ENCODE peak calls at places on chromosome 18, in six cellular contexts. One of them, this sample, is unnamed. For H3K27me3, the result is how much of the 10 kb centered on the place peaks cover.

GRCh38 chr18:43277164-43277600 is at the start of gene SYT4:
- DNase-seq in right lobe of liver: peak
- DNase-seq in IMR-90: peak
- DNase-seq in GM23338: peak
- DNase-seq in tibial artery: no peak
- DNase-seq in upper lobe of right lung: peak
- DNase-seq in this sample: peak

GRCh38 chr18:74946646-74947045 is 262.3 kb downstream of the PTGR3 start:
- DNase-seq in tibial artery: no peak
- DNase-seq in right lobe of liver: no peak
- DNase-seq in GM23338: no peak
- DNase-seq in IMR-90: peak
- DNase-seq in upper lobe of right lung: no peak
- DNase-seq in this sample: no peak

GRCh38 chr18:58756596-58757240 is 85.5 kb downstream of the MALT1 start:
- DNase-seq in IMR-90: no peak
- DNase-seq in right lobe of liver: no peak
- DNase-seq in tibial artery: no peak
- DNase-seq in GM23338: no peak
- DNase-seq in upper lobe of right lung: no peak
- DNase-seq in this sample: no peak

GRCh38 chr18:46243095-46243494 is 138.9 kb downstream of the HAUS1 start:
- DNase-seq in IMR-90: peak
- DNase-seq in right lobe of liver: no peak
- DNase-seq in GM23338: no peak
- DNase-seq in upper lobe of right lung: no peak
- DNase-seq in tibial artery: no peak
- DNase-seq in this sample: no peak

GRCh38 chr18:36130039-36130831 is 536 bp downstream of the ELP2 start:
- DNase-seq in GM23338: no peak
- DNase-seq in right lobe of liver: no peak
- DNase-seq in IMR-90: peak
- DNase-seq in tibial artery: no peak
- DNase-seq in upper lobe of right lung: no peak
- DNase-seq in this sample: peak

GRCh38 chr18:8264861-8265411 is 344.3 kb upstream of the RAB12 start:
- DNase-seq in right lobe of liver: no peak
- DNase-seq in upper lobe of right lung: no peak
- DNase-seq in IMR-90: peak
- DNase-seq in tibial artery: no peak
- DNase-seq in GM23338: no peak
- DNase-seq in this sample: no peak

GRCh38 chr18:33820517-33821368 is 242.7 kb downstream of the ASXL3 start:
- DNase-seq in upper lobe of right lung: no peak
- DNase-seq in tibial artery: no peak
- DNase-seq in GM23338: peak
- DNase-seq in IMR-90: no peak
- DNase-seq in right lobe of liver: peak
- DNase-seq in this sample: peak

GRCh38 chr18:46152436-46152807 is 48.2 kb downstream of the HAUS1 start:
- DNase-seq in right lobe of liver: no peak
- DNase-seq in GM23338: no peak
- DNase-seq in tibial artery: no peak
- DNase-seq in IMR-90: peak
- DNase-seq in upper lobe of right lung: no peak
- DNase-seq in this sample: no peak

GRCh38 chr18:57353137-57353939 is 981 bp downstream of the ST8SIA3 start:
- DNase-seq in IMR-90: no peak
- DNase-seq in right lobe of liver: no peak
- DNase-seq in tibial artery: no peak
- DNase-seq in upper lobe of right lung: no peak
- DNase-seq in GM23338: peak
- DNase-seq in this sample: peak

GRCh38 chr18:34866739-34867138 is 156.6 kb downstream of the DTNA start:
- DNase-seq in GM23338: peak
- DNase-seq in right lobe of liver: no peak
- DNase-seq in IMR-90: peak
- DNase-seq in upper lobe of right lung: no peak
- DNase-seq in tibial artery: no peak
- DNase-seq in this sample: peak

GRCh38 chr18:10410472-10411300 is 43.7 kb upstream of the APCDD1 start:
- DNase-seq in tibial artery: no peak
- DNase-seq in upper lobe of right lung: no peak
- DNase-seq in GM23338: peak
- DNase-seq in right lobe of liver: no peak
- DNase-seq in IMR-90: no peak
- DNase-seq in this sample: no peak

GRCh38 chr18:8821531-8821930 is 116.2 kb downstream of the MTCL1 start:
- DNase-seq in upper lobe of right lung: no peak
- DNase-seq in right lobe of liver: no peak
- DNase-seq in GM23338: no peak
- DNase-seq in tibial artery: no peak
- DNase-seq in IMR-90: no peak
- DNase-seq in this sample: no peak

GRCh38 chr18:31241900-31242409 is 76.0 kb upstream of the DSG1 start:
- DNase-seq in right lobe of liver: no peak
- DNase-seq in upper lobe of right lung: no peak
- DNase-seq in IMR-90: peak
- DNase-seq in GM23338: peak
- DNase-seq in tibial artery: no peak
- DNase-seq in this sample: peak

GRCh38 chr18:48894799-48895346 is 55.9 kb downstream of the SMAD7 start:
- DNase-seq in upper lobe of right lung: no peak
- DNase-seq in right lobe of liver: no peak
- DNase-seq in GM23338: no peak
- DNase-seq in tibial artery: no peak
- DNase-seq in IMR-90: no peak
- DNase-seq in this sample: no peak

GRCh38 chr18:56568986-56569385 is 69.4 kb downstream of the TXNL1 start:
- DNase-seq in right lobe of liver: no peak
- DNase-seq in IMR-90: no peak
- DNase-seq in GM23338: no peak
- DNase-seq in upper lobe of right lung: no peak
- DNase-seq in tibial artery: no peak
- DNase-seq in this sample: no peak

GRCh38 chr18:39414009-39414700 is 1848.6 kb upstream of the CELF4 start:
- DNase-seq in tibial artery: no peak
- DNase-seq in right lobe of liver: no peak
- DNase-seq in IMR-90: peak
- DNase-seq in GM23338: no peak
- DNase-seq in upper lobe of right lung: no peak
- DNase-seq in this sample: no peak

GRCh38 chr18:36265035-36265434 is 32.5 kb upstream of the FHOD3 start:
- DNase-seq in right lobe of liver: no peak
- DNase-seq in IMR-90: no peak
- DNase-seq in tibial artery: no peak
- DNase-seq in upper lobe of right lung: no peak
- DNase-seq in GM23338: no peak
- DNase-seq in this sample: no peak

GRCh38 chr18:9531791-9532410 is 56.6 kb downstream of the RALBP1 start:
- DNase-seq in tibial artery: no peak
- DNase-seq in GM23338: no peak
- DNase-seq in IMR-90: peak
- DNase-seq in right lobe of liver: no peak
- DNase-seq in upper lobe of right lung: no peak
- DNase-seq in this sample: no peak

GRCh38 chr18:3481696-3482210 is 31.8 kb downstream of the TGIF1 start:
- DNase-seq in tibial artery: no peak
- DNase-seq in upper lobe of right lung: no peak
- DNase-seq in right lobe of liver: no peak
- DNase-seq in GM23338: peak
- DNase-seq in IMR-90: peak
- DNase-seq in this sample: peak

GRCh38 chr18:69838620-69839411 is 108.9 kb downstream of the CD226 start:
- DNase-seq in GM23338: peak
- DNase-seq in upper lobe of right lung: no peak
- DNase-seq in right lobe of liver: no peak
- DNase-seq in IMR-90: no peak
- DNase-seq in tibial artery: no peak
- DNase-seq in this sample: peak

GRCh38 chr18:49869354-49869753 is 56.0 kb upstream of the ACAA2 start:
- DNase-seq in right lobe of liver: no peak
- DNase-seq in GM23338: no peak
- DNase-seq in IMR-90: no peak
- DNase-seq in upper lobe of right lung: peak
- DNase-seq in tibial artery: no peak
- DNase-seq in this sample: no peak

GRCh38 chr18:77053616-77054287 is 78.8 kb downstream of the MBP start:
- DNase-seq in upper lobe of right lung: no peak
- DNase-seq in right lobe of liver: no peak
- DNase-seq in GM23338: no peak
- DNase-seq in tibial artery: no peak
- DNase-seq in IMR-90: no peak
- DNase-seq in this sample: no peak

GRCh38 chr18:77051581-77052296 is 80.8 kb downstream of the MBP start:
- DNase-seq in IMR-90: no peak
- DNase-seq in right lobe of liver: no peak
- DNase-seq in tibial artery: no peak
- DNase-seq in GM23338: no peak
- DNase-seq in upper lobe of right lung: no peak
- DNase-seq in this sample: no peak

GRCh38 chr18:77052297-77052645 is 80.3 kb downstream of the MBP start:
- DNase-seq in IMR-90: no peak
- DNase-seq in right lobe of liver: no peak
- DNase-seq in tibial artery: no peak
- DNase-seq in upper lobe of right lung: no peak
- DNase-seq in GM23338: no peak
- DNase-seq in this sample: no peak

GRCh38 chr18:77054288-77054605 is 78.3 kb downstream of the MBP start:
- DNase-seq in upper lobe of right lung: no peak
- DNase-seq in IMR-90: no peak
- DNase-seq in GM23338: no peak
- DNase-seq in tibial artery: no peak
- DNase-seq in right lobe of liver: no peak
- DNase-seq in this sample: no peak

GRCh38 chr18:77052656-77053309 is 79.8 kb downstream of the MBP start:
- DNase-seq in GM23338: no peak
- DNase-seq in IMR-90: no peak
- DNase-seq in upper lobe of right lung: no peak
- DNase-seq in tibial artery: peak
- DNase-seq in right lobe of liver: no peak
- DNase-seq in this sample: no peak
- H3K4me3 ChIP-seq in GM23338: no peak
- H3K4me3 ChIP-seq in IMR-90: no peak
- H3K4me3 ChIP-seq in upper lobe of right lung: no peak
- H3K4me3 ChIP-seq in tibial artery: no peak
- H3K4me3 ChIP-seq in right lobe of liver: no peak
- H3K4me3 ChIP-seq in this sample: no peak

DNA sequence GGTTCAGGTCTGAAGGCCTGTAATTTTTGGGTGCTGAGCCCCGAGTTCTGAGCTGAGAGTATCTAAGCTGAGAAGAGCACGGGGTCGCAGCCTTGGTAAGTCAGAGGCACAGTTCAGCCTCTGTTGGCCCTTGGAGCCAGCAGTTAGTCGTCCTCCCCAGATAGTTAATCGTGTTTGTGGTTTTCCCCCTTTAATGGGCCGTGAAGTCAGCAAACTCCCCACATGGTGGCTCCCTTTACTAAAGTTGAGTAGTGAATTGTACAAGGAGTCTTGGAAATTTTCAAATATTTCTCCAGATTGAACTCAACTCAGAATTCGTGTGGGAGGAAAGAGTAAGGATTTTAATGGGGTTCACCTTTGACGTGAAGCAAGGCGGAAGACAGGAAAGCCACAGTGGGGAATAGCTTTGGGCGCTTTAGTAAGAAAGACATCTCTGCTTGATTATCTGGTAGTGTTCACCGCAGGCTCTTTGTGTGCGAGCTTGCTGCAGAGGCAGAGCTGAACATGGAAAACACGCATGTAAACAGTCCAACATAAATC is 2.4 kb upstream of the ADCYAP1 start:
- DNase-seq in tibial artery: no peak
- DNase-seq in right lobe of liver: no peak
- DNase-seq in IMR-90: no peak
- DNase-seq in GM23338: peak
- DNase-seq in upper lobe of right lung: no peak
- DNase-seq in this sample: peak
- H3K27me3 ChIP-seq in tibial artery: half or more
- H3K27me3 ChIP-seq in right lobe of liver: under half
- H3K27me3 ChIP-seq in IMR-90: under half
- H3K27me3 ChIP-seq in GM23338: half or more
- H3K27me3 ChIP-seq in upper lobe of right lung: half or more
- H3K27me3 ChIP-seq in this sample: half or more

GRCh38 chr18:459801-460200 is 40.7 kb downstream of the COLEC12 start:
- DNase-seq in upper lobe of right lung: no peak
- DNase-seq in tibial artery: no peak
- DNase-seq in GM23338: no peak
- DNase-seq in IMR-90: no peak
- DNase-seq in right lobe of liver: no peak
- DNase-seq in this sample: no peak

GRCh38 chr18:458016-458415 is 42.5 kb downstream of the COLEC12 start:
- DNase-seq in tibial artery: no peak
- DNase-seq in GM23338: no peak
- DNase-seq in IMR-90: no peak
- DNase-seq in right lobe of liver: no peak
- DNase-seq in upper lobe of right lung: no peak
- DNase-seq in this sample: no peak

GRCh38 chr18:457533-457932 is 43.0 kb downstream of the COLEC12 start:
- DNase-seq in IMR-90: peak
- DNase-seq in GM23338: no peak
- DNase-seq in upper lobe of right lung: no peak
- DNase-seq in tibial artery: no peak
- DNase-seq in right lobe of liver: no peak
- DNase-seq in this sample: no peak

GRCh38 chr18:456361-456821 is 44.1 kb downstream of the COLEC12 start:
- DNase-seq in tibial artery: peak
- DNase-seq in IMR-90: peak
- DNase-seq in GM23338: no peak
- DNase-seq in right lobe of liver: no peak
- DNase-seq in upper lobe of right lung: no peak
- DNase-seq in this sample: no peak

GRCh38 chr18:457120-457519 is 43.4 kb downstream of the COLEC12 start:
- DNase-seq in upper lobe of right lung: no peak
- DNase-seq in GM23338: no peak
- DNase-seq in tibial artery: peak
- DNase-seq in right lobe of liver: no peak
- DNase-seq in IMR-90: peak
- DNase-seq in this sample: no peak
- H3K4me3 ChIP-seq in upper lobe of right lung: no peak
- H3K4me3 ChIP-seq in GM23338: no peak
- H3K4me3 ChIP-seq in tibial artery: peak
- H3K4me3 ChIP-seq in right lobe of liver: no peak
- H3K4me3 ChIP-seq in IMR-90: no peak
- H3K4me3 ChIP-seq in this sample: no peak

DNA sequence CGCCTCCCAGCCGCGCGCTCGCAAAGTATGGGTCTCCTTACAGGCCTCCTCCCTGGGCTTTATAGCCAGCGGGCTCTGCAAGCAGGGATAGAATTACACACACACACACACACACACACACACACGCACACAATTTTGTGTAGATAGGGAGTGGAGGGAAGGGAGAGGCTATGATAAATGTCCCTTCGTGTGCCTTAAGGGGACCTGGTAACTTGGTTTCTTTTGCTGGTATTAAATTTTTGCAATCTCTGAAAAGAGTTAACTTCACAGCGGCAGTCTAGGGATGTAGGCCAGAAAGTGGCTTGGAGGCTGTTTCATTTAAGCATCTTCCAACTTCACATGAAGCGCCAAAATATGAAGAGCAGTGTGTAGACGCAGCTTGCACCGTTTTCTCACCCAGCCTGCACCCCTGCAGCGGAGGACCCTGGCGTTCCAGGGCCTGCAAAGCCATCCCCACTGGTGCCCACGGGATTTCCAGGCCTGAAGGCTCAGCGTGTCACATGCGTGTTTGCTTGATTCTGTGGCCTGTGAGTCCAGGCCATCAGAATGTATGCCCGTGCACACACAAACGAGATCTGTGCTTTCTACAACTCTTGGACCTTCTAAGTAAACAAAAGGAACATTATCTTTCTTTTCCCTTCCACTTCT is 87.1 kb upstream of the EPB41L3 start:
- DNase-seq in right lobe of liver: no peak
- DNase-seq in tibial artery: no peak
- DNase-seq in IMR-90: no peak
- DNase-seq in upper lobe of right lung: no peak
- DNase-seq in GM23338: no peak
- DNase-seq in this sample: no peak
- H3K27me3 ChIP-seq in right lobe of liver: under half
- H3K27me3 ChIP-seq in tibial artery: under half
- H3K27me3 ChIP-seq in IMR-90: under half
- H3K27me3 ChIP-seq in upper lobe of right lung: under half
- H3K27me3 ChIP-seq in GM23338: half or more
- H3K27me3 ChIP-seq in this sample: half or more